ENCODE peak calls at places on chromosomes 4 and X, in four cellular contexts. N is IMR-90, I is H9, R is neuronal stem cell. L is an unnamed sample.

GRCh38 chr4:82553020-82553419 is 8.8 kb downstream of the TMEM150C start:
- DNase-seq in R (no peak), N (no peak), I (no peak), L (no peak)

GRCh38 chr4:65416875-65417274 is 253.4 kb downstream of the EPHA5 start:
- DNase-seq in I (peak), N (no peak), R (no peak), L (peak)

GRCh38 chr4:156805696-156806095 is 165.9 kb downstream of the PDGFC start:
- DNase-seq in R (no peak), I (no peak), N (no peak), L (peak)

GRCh38 chr4:110364911-110365520 is 110.9 kb upstream of the ENPEP start:
- DNase-seq in N (no peak), R (no peak), I (no peak), L (no peak)

GRCh38 chr4:182449186-182449880 is 206.1 kb downstream of the TENM3 start:
- DNase-seq in R (no peak), N (peak), I (peak), L (peak)

GRCh38 chr4:80586716-80587115 is 251.2 kb downstream of the CFAP299 start:
- DNase-seq in I (no peak), N (no peak), R (no peak), L (no peak)

GRCh38 chrX:117957128-117957527 is 159.5 kb downstream of the KLHL13 start:
- DNase-seq in R (no peak), I (no peak), N (peak), L (no peak)

GRCh38 chr4:28558871-28559270 is 1698.2 kb downstream of the STIM2 start:
- DNase-seq in N (peak), R (no peak), I (no peak), L (no peak)

GRCh38 chr4:7978489-7978888 is 38.8 kb upstream of the AFAP1 start:
- DNase-seq in I (no peak), R (no peak), N (no peak), L (peak)

GRCh38 chrX:859329-859728 is 228.7 kb downstream of the SHOX start:
- DNase-seq in I (no peak), R (no peak), N (no peak), L (no peak)

GRCh38 chrX:853304-853703 is 222.7 kb downstream of the SHOX start:
- DNase-seq in I (no peak), R (no peak), N (no peak), L (no peak)

GRCh38 chrX:861335-861890 is 230.8 kb downstream of the SHOX start:
- DNase-seq in N (no peak), R (no peak), I (no peak), L (no peak)

GRCh38 chrX:858542-859078 is 228.0 kb downstream of the SHOX start:
- DNase-seq in N (no peak), I (no peak), R (no peak), L (no peak)

DNA sequence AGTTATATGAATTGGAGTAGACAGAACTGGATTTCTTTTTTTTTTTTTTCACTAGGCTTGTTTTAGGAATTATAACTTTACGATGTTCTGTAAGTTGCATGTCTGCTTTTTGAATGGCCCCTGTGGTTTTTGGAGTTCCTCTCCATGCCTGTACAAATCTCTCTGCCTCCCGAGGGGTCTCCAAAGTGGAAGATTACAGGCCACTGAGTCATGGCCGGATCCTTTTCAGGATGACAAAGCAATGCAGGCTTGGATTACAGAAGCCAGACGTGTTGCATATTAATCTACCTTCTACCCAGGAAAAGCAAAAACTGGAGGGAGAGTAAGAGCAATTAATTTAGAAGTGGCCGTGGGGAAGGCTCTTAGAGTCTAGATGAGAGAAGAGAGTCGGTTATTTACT is 226.3 kb downstream of the SHOX start:
- DNase-seq in R (no peak), N (no peak), I (no peak), L (no peak)
- H3K4ac ChIP-seq in R (no peak), N (no peak), I (no peak), L (no peak)

GRCh38 chrX:21843179-21843578 is 3.8 kb downstream of the MBTPS2 start:
- DNase-seq in R (no peak), N (peak), I (no peak), L (no peak)

GRCh38 chrX:21840199-21840557 is 761 bp downstream of the MBTPS2 start:
- DNase-seq in I (no peak), R (no peak), N (peak), L (no peak)

GRCh38 chrX:21838937-21839333 is 482 bp upstream of the MBTPS2 start:
- DNase-seq in I (no peak), R (no peak), N (peak), L (no peak)

GRCh38 chrX:21837056-21837455 is 2.4 kb upstream of the MBTPS2 start:
- DNase-seq in I (no peak), N (no peak), R (no peak), L (no peak)

GRCh38 chrX:21839334-21840198 is at the start of gene MBTPS2:
- DNase-seq in I (peak), N (peak), R (peak), L (peak)
- H3K23ac ChIP-seq in I (no peak), N (peak), R (peak), L (no peak)

GRCh38 chr4:13546855-13547562 is 2.7 kb upstream of the NKX3-2 start:
- DNase-seq in R (no peak), N (no peak), I (peak), L (no peak)
- H3K4ac ChIP-seq in R (no peak), N (no peak), I (no peak), L (no peak)

DNA sequence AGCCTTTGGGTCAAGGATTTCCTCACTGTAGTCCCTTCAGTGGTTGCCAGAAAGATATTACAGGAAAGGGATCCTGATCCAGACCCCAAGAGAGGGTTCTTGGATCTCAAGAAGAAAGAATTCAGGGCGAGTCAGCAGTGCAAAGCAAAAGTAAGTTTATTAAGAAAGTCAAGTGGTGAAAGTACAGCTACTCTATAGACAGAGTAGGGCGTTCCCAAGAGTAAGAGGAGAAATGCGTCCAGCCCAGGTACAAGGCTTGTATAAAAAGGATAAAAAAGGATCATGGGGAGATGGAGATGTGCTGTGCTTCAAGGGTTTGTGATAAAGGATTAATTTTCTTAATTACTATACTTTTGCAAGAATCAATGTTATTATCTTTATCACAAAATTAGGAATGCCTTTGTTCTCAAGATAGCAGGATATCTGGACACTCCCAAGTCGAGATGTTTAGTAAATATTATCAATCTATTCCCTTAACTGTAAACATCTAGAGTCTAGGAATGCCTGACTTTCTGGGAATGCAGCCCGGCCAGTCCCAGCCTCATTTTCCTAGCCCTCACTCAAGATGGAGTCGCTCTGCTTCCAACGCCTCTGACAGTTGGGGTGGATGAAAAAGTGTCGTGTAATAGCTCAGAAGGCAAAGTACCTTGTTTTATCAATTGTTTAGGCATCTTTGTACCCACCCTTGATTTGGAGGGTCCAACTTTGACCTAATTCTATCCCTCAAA is 360.7 kb downstream of the GPM6A start:
- DNase-seq in R (no peak), I (no peak), N (no peak), L (no peak)
- H3K23ac ChIP-seq in R (no peak), I (no peak), N (no peak), L (no peak)

GRCh38 chr4:120144634-120145033 is 78.0 kb upstream of the MAD2L1 start:
- DNase-seq in R (no peak), I (peak), N (no peak), L (peak)
- H3K4ac ChIP-seq in R (no peak), I (no peak), N (no peak), L (no peak)

GRCh38 chr4:76949293-76950051 is at the start of gene SEPTIN11:
- DNase-seq in N (peak), R (peak), I (peak), L (peak)
- H3K23ac ChIP-seq in N (peak), R (peak), I (no peak), L (peak)

GRCh38 chr4:100694467-100694866 is 176.6 kb upstream of the EMCN start:
- DNase-seq in I (no peak), R (no peak), N (no peak), L (peak)
- H3K4ac ChIP-seq in I (no peak), R (no peak), N (no peak), L (no peak)

GRCh38 chrX:130083107-130083490 is 27.2 kb downstream of the ELF4 start:
- DNase-seq in R (no peak), I (no peak), N (no peak), L (peak)
- H3K23ac ChIP-seq in R (no peak), I (no peak), N (no peak), L (no peak)

L was measured in mesendoderm.